ENCODE peak calls at places on chromosomes 12 and 14, in four cellular contexts. A is stomach, Z is cardiac muscle cell, S is small intestine. B is an unnamed sample. For H3K4me1 and H3K36me3, the result is how much of the 10 kb centered on the place peaks cover.

GRCh38 chr12:68224613-68225285 is 861 bp downstream of the IL26 start:
- DNase-seq in A (no peak), Z (no peak), S (no peak), B (no peak)

GRCh38 chr12:88420460-88420859 is 159.8 kb downstream of the KITLG start:
- DNase-seq in A (no peak), Z (no peak), S (no peak), B (peak)

GRCh38 chr14:100994082-100994481 is 90.6 kb upstream of the RTL1 start:
- DNase-seq in A (no peak), Z (no peak), S (no peak), B (no peak)

GRCh38 chr14:56774503-56774902 is 35.8 kb downstream of the OTX2 start:
- DNase-seq in A (no peak), Z (no peak), S (no peak), B (no peak)

GRCh38 chr12:1544991-1545700 is 49.2 kb downstream of the FBXL14 start:
- DNase-seq in A (no peak), Z (no peak), S (no peak), B (no peak)

GRCh38 chr14:54085841-54086240 is 129.2 kb upstream of the BMP4 start:
- DNase-seq in A (no peak), Z (no peak), S (no peak), B (no peak)

GRCh38 chr12:65466906-65467305 is 188.4 kb downstream of the MSRB3 start:
- DNase-seq in A (no peak), Z (no peak), S (no peak), B (no peak)

GRCh38 chr14:104830781-104831180 is 29.9 kb downstream of the ZBTB42 start:
- DNase-seq in A (no peak), Z (no peak), S (no peak), B (peak)

GRCh38 chr14:88386395-88386794 is 938 bp downstream of the SPATA7 start:
- DNase-seq in A (no peak), Z (no peak), S (no peak), B (peak)

GRCh38 chr14:32593290-32593942 is 264.3 kb downstream of the AKAP6 start:
- DNase-seq in A (no peak), Z (no peak), S (no peak), B (peak)

GRCh38 chr12:108167974-108168373 is 38.9 kb downstream of the WSCD2 start:
- DNase-seq in A (no peak), Z (peak), S (no peak), B (no peak)

GRCh38 chr12:52821826-52822660 is 8.1 kb upstream of the KRT4 start:
- DNase-seq in A (no peak), Z (no peak), S (peak), B (peak)

GRCh38 chr12:121989266-121989950 is 32.3 kb upstream of the BCL7A start:
- DNase-seq in A (no peak), Z (no peak), S (no peak), B (no peak)

GRCh38 chr12:78887008-78887407 is 22.4 kb downstream of the SYT1 start:
- DNase-seq in A (no peak), Z (no peak), S (no peak), B (no peak)

GRCh38 chr14:20757963-20758362 is 10.2 kb upstream of the EDDM3B start:
- DNase-seq in A (no peak), Z (peak), S (peak), B (no peak)

GRCh38 chr12:112183591-112184021 is 58.2 kb downstream of the TRAFD1 start:
- DNase-seq in A (no peak), Z (no peak), S (no peak), B (no peak)

GRCh38 chr12:91804533-91804932 is 341.1 kb downstream of the BTG1 start:
- DNase-seq in A (no peak), Z (no peak), S (no peak), B (no peak)

GRCh38 chr14:104341532-104342434 is 203.4 kb downstream of the KIF26A start:
- DNase-seq in A (peak), Z (peak), S (peak), B (peak)

GRCh38 chr14:74804219-74804825 is 41.2 kb downstream of the YLPM1 start:
- DNase-seq in A (no peak), Z (peak), S (peak), B (peak)

GRCh38 chr14:99781853-99782610 is 11.2 kb upstream of the EML1 start:
- DNase-seq in A (no peak), Z (no peak), S (no peak), B (no peak)

GRCh38 chr14:65230287-65230728 is 128.0 kb upstream of the MAX start:
- DNase-seq in A (peak), Z (peak), S (peak), B (no peak)

GRCh38 chr14:55221186-55221585 is 29.8 kb upstream of the DLGAP5 start:
- DNase-seq in A (no peak), Z (no peak), S (peak), B (no peak)

GRCh38 chr14:59529189-59529588 is 44.9 kb downstream of the JKAMP start:
- DNase-seq in A (no peak), Z (no peak), S (peak), B (no peak)

GRCh38 chr14:89256273-89256672 is 160.8 kb downstream of the FOXN3 start:
- DNase-seq in A (no peak), Z (no peak), S (no peak), B (no peak)

GRCh38 chr14:89418452-89418851 is 1.4 kb upstream of the FOXN3 start:
- DNase-seq in A (no peak), Z (peak), S (peak), B (no peak)

GRCh38 chr14:94342334-94342934 is 19.3 kb upstream of the SERPINA6 start:
- DNase-seq in A (peak), Z (no peak), S (peak), B (peak)

GRCh38 chr14:69811868-69812252 is 14.8 kb upstream of the SLC10A1 start:
- DNase-seq in A (no peak), Z (no peak), S (no peak), B (no peak)

DNA sequence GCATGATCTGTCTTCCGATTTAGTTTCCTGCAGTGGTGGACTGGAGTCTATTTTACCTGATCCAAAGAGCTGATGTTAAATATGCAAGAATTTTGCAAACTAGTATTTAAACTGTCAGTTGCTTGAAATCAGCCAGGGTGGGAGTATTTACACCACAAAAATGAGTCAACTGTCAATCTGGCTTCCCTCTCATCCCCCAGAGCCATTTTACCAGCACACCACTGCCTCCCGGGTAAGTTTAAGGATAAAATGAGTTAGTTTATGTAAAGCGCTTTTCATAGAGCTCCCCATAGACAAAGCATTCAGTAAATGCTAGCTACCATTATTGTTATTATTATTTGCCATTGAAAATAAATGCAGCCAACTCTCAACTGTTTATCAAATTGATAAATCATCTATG is 106.3 kb upstream of the FRMD6 start:
- DNase-seq in A (no peak), Z (no peak), S (no peak), B (no peak)
- H3K4me1 ChIP-seq in A (under half), Z (under half), S (under half), B (under half)

DNA sequence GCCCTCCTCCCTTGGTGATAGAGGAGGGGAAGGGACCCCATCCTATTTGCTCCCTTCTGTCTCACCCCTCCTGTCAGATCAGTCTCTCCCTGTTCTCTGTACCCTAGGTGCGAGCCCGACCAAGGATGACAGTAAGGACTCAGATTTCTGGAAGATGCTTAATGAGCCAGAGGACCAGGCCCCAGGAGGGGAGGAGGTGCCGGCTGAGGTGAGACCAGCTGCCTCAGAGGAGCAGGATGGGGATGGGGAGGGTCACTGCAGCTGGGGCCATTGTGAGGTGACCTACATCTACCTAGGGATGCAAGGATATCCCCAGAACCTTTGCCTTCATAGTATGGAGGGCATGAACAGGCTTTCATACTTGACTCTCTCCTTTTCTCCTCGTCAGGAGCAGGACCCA is 22.2 kb downstream of the AGAP2 start:
- DNase-seq in A (no peak), Z (no peak), S (no peak), B (peak)
- H3K36me3 ChIP-seq in A (half or more), Z (under half), S (under half), B (under half)

GRCh38 chr12:31818623-31819268 is 89.9 kb upstream of the AMN1 start:
- DNase-seq in A (no peak), Z (no peak), S (no peak), B (no peak)

GRCh38 chr12:31817120-31817519 is 88.3 kb upstream of the AMN1 start:
- DNase-seq in A (no peak), Z (no peak), S (no peak), B (no peak)

GRCh38 chr12:31821484-31821883 is 92.7 kb upstream of the AMN1 start:
- DNase-seq in A (no peak), Z (no peak), S (no peak), B (no peak)

GRCh38 chr12:31820832-31821231 is 92.0 kb upstream of the AMN1 start:
- DNase-seq in A (no peak), Z (no peak), S (no peak), B (no peak)

GRCh38 chr12:31819427-31819826 is 90.6 kb upstream of the AMN1 start:
- DNase-seq in A (no peak), Z (no peak), S (no peak), B (no peak)
- H3K4me1 ChIP-seq in A (under half), Z (under half), S (under half), B (under half)

GRCh38 chr14:26282578-26282977 is 315.3 kb downstream of the NOVA1 start:
- DNase-seq in A (no peak), Z (no peak), S (no peak), B (no peak)

GRCh38 chr14:26281280-26281998 is 316.4 kb downstream of the NOVA1 start:
- DNase-seq in A (no peak), Z (peak), S (no peak), B (no peak)

DNA sequence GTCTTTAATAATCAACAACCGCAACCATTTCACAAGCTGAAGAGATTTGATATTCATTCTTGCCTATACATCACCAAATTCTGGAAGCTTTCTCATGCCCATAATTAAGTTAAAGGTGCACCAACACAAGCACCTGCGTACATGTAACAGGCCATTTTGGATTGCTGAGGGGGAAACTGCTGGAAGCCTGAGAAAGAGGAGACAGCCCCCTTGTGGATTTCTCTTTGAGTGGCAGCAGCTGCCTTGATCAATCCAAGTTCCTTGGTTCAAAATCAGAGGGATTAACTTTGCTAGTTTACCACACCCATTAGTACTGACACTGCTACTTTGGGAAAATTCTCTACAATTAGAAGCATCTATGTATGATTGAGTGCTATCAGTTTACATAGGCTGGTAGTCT is 321.1 kb downstream of the NOVA1 start:
- DNase-seq in A (no peak), Z (peak), S (no peak), B (no peak)
- H3K36me3 ChIP-seq in A (under half), Z (under half), S (under half), B (under half)

GRCh38 chr14:77027538-77028383 is 747 bp downstream of the IRF2BPL start:
- DNase-seq in A (peak), Z (peak), S (peak), B (peak)

GRCh38 chr14:77025744-77026165 is 2.8 kb downstream of the IRF2BPL start:
- DNase-seq in A (no peak), Z (peak), S (no peak), B (peak)

GRCh38 chr14:77026930-77027537 is 1.5 kb downstream of the IRF2BPL start:
- DNase-seq in A (peak), Z (peak), S (peak), B (peak)

GRCh38 chr14:77026166-77026929 is 2.2 kb downstream of the IRF2BPL start:
- DNase-seq in A (peak), Z (peak), S (peak), B (peak)

DNA sequence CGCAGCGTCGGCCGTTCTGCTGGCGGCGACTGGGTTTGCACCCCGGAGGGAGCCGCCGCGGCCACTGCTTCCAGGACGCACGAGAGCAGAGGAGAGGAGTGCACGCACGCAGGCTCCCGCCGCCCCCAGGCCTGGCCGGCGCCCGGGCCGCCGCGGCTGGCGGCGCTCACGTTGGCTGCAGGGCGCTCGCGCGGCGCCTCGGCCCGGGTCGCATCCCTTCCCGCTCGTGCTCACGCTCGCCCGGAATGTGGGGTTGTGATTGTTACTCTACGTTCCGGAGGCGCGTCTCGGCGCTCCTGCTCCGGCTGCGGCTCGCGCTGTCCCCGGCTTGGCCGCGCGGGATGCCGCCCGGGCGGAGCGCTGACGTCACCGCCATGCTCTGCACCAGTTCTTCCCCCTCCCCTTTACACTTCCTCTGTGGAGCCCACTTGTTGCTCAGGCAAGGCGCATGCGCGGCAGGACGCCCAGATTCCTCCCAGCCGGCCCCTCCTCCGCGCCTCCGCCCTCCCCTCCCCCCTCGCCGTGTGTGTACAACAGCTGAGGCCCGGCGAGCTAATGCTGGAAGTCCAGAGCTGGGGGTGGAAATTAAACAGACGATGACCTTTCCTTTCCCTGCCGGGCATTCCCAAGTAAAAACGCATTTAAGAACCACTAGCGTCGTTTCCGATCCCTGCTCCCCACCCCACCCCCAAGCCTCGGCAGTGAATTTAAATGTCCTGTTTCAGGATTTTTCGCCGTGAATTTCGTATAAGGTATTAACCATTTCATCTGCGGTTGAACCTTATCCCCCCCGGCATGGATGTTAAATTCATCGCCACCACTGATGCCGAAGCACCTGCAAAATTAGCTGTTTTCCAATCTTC is at the start of gene IRF2BPL:
- DNase-seq in A (peak), Z (peak), S (peak), B (peak)
- H3K4me1 ChIP-seq in A (half or more), Z (under half), S (under half), B (half or more)

DNA sequence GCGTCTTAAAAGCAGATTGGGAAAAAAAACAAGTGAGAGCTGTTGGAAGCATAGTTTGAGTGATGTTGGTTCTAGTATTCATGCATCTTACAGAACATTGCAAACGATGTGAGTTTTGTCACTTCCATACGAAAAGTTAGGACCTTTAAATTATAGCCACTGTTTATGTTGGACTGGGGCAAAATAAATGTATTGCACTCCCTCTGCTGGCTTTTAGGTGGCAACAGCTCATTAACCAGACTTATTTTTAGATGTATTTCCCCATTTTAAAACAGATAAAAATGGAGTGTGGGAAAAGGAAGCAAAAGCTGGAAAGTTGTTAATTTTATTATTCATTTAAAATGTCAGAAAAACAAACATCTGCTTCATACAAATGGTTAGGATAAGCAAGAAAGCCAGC is 111.9 kb downstream of the LGR5 start:
- DNase-seq in A (no peak), Z (no peak), S (no peak), B (peak)
- H3K36me3 ChIP-seq in A (under half), Z (under half), S (under half), B (under half)

B was measured in osteoblast.